ENCODE peak calls at places on chromosomes 4 and X, in seven cellular contexts. One of them, this sample, is unnamed.

GRCh38 chr4:187268940-187269339 is 545.3 kb upstream of the FAT1 start:
- DNase-seq in stomach: no peak
- DNase-seq in sigmoid colon: no peak
- DNase-seq in tibial nerve: no peak
- DNase-seq in transverse colon: no peak
- DNase-seq in A549: no peak
- DNase-seq in H1: no peak
- DNase-seq in this sample: no peak

GRCh38 chr4:69147334-69147733 is 51.1 kb downstream of the UGT2B7 start:
- DNase-seq in sigmoid colon: no peak
- DNase-seq in A549: no peak
- DNase-seq in H1: no peak
- DNase-seq in stomach: no peak
- DNase-seq in transverse colon: no peak
- DNase-seq in tibial nerve: no peak
- DNase-seq in this sample: no peak

GRCh38 chr4:108877821-108878220 is 115.0 kb upstream of the ETNPPL start:
- DNase-seq in H1: no peak
- DNase-seq in A549: no peak
- DNase-seq in tibial nerve: no peak
- DNase-seq in stomach: no peak
- DNase-seq in transverse colon: no peak
- DNase-seq in sigmoid colon: no peak
- DNase-seq in this sample: no peak

GRCh38 chr4:87366763-87367162 is 24.2 kb downstream of the HSD17B11 start:
- DNase-seq in A549: no peak
- DNase-seq in transverse colon: no peak
- DNase-seq in sigmoid colon: no peak
- DNase-seq in stomach: no peak
- DNase-seq in tibial nerve: no peak
- DNase-seq in H1: no peak
- DNase-seq in this sample: no peak

GRCh38 chrX:41935827-41936226 is 12.5 kb upstream of the CASK start:
- DNase-seq in A549: no peak
- DNase-seq in H1: no peak
- DNase-seq in tibial nerve: no peak
- DNase-seq in sigmoid colon: no peak
- DNase-seq in transverse colon: no peak
- DNase-seq in stomach: no peak
- DNase-seq in this sample: no peak

GRCh38 chr4:2353222-2354107 is 65.0 kb downstream of the ZFYVE28 start:
- DNase-seq in H1: no peak
- DNase-seq in tibial nerve: no peak
- DNase-seq in transverse colon: peak; percentile 6
- DNase-seq in stomach: no peak
- DNase-seq in A549: no peak
- DNase-seq in sigmoid colon: peak; percentile 54
- DNase-seq in this sample: no peak

GRCh38 chrX:23811135-23811781 is 28.3 kb downstream of the SAT1 start:
- DNase-seq in A549: no peak
- DNase-seq in stomach: no peak
- DNase-seq in tibial nerve: no peak
- DNase-seq in sigmoid colon: no peak
- DNase-seq in H1: no peak
- DNase-seq in transverse colon: no peak
- DNase-seq in this sample: no peak

GRCh38 chr4:173827707-173828106 is 297.7 kb upstream of the HAND2 start:
- DNase-seq in A549: no peak
- DNase-seq in H1: no peak
- DNase-seq in sigmoid colon: no peak
- DNase-seq in tibial nerve: no peak
- DNase-seq in stomach: no peak
- DNase-seq in transverse colon: no peak
- DNase-seq in this sample: no peak

GRCh38 chr4:169117591-169118081 is 107.6 kb upstream of the CBR4 start:
- DNase-seq in transverse colon: no peak
- DNase-seq in sigmoid colon: no peak
- DNase-seq in stomach: no peak
- DNase-seq in tibial nerve: no peak
- DNase-seq in A549: no peak
- DNase-seq in H1: no peak
- DNase-seq in this sample: no peak

GRCh38 chrX:55648434-55648833 is 25.2 kb downstream of the FOXR2 start:
- DNase-seq in H1: no peak
- DNase-seq in tibial nerve: no peak
- DNase-seq in sigmoid colon: no peak
- DNase-seq in transverse colon: no peak
- DNase-seq in A549: no peak
- DNase-seq in stomach: no peak
- DNase-seq in this sample: no peak

GRCh38 chr4:52546449-52546848 is 112.7 kb downstream of the USP46 start:
- DNase-seq in H1: no peak
- DNase-seq in tibial nerve: no peak
- DNase-seq in A549: no peak
- DNase-seq in transverse colon: no peak
- DNase-seq in stomach: no peak
- DNase-seq in sigmoid colon: no peak
- DNase-seq in this sample: peak; percentile 47

GRCh38 chr4:182175788-182176519 is 67.2 kb upstream of the TENM3 start:
- DNase-seq in transverse colon: no peak
- DNase-seq in H1: no peak
- DNase-seq in A549: peak; percentile 3
- DNase-seq in sigmoid colon: no peak
- DNase-seq in tibial nerve: no peak
- DNase-seq in stomach: no peak
- DNase-seq in this sample: no peak

GRCh38 chrX:72130762-72131231 is 918 bp downstream of the RTL5 start:
- DNase-seq in tibial nerve: no peak
- DNase-seq in transverse colon: no peak
- DNase-seq in A549: no peak
- DNase-seq in sigmoid colon: no peak
- DNase-seq in stomach: no peak
- DNase-seq in H1: no peak
- DNase-seq in this sample: no peak

GRCh38 chrX:106874075-106874474 is 29.1 kb downstream of the RIPPLY1 start:
- DNase-seq in transverse colon: no peak
- DNase-seq in sigmoid colon: no peak
- DNase-seq in A549: peak; percentile 10
- DNase-seq in H1: no peak
- DNase-seq in tibial nerve: no peak
- DNase-seq in stomach: no peak
- DNase-seq in this sample: no peak

GRCh38 chr4:38512840-38513239 is 151.2 kb upstream of the KLF3 start:
- DNase-seq in sigmoid colon: no peak
- DNase-seq in H1: no peak
- DNase-seq in transverse colon: no peak
- DNase-seq in tibial nerve: no peak
- DNase-seq in stomach: no peak
- DNase-seq in A549: no peak
- DNase-seq in this sample: no peak

GRCh38 chr4:165150545-165150944 is 37.9 kb upstream of the TMEM192 start:
- DNase-seq in sigmoid colon: no peak
- DNase-seq in tibial nerve: no peak
- DNase-seq in transverse colon: no peak
- DNase-seq in H1: no peak
- DNase-seq in A549: no peak
- DNase-seq in stomach: no peak
- DNase-seq in this sample: peak; percentile 26

GRCh38 chr4:67522851-67523671 is 22.2 kb downstream of the CENPC start:
- DNase-seq in transverse colon: no peak
- DNase-seq in sigmoid colon: no peak
- DNase-seq in H1: no peak
- DNase-seq in tibial nerve: no peak
- DNase-seq in stomach: no peak
- DNase-seq in A549: no peak
- DNase-seq in this sample: no peak

GRCh38 chrX:112841114-112841819 is 636 bp upstream of the AMOT start:
- DNase-seq in tibial nerve: peak; percentile 75
- DNase-seq in H1: peak; percentile 50
- DNase-seq in transverse colon: peak; percentile 88
- DNase-seq in stomach: peak; percentile 83
- DNase-seq in A549: peak; percentile 74
- DNase-seq in sigmoid colon: peak; percentile 93
- DNase-seq in this sample: peak; percentile 92

GRCh38 chr4:40626183-40626990 is 3.3 kb downstream of the RBM47 start:
- DNase-seq in A549: no peak
- DNase-seq in sigmoid colon: no peak
- DNase-seq in H1: no peak
- DNase-seq in stomach: no peak
- DNase-seq in tibial nerve: no peak
- DNase-seq in transverse colon: no peak
- DNase-seq in this sample: no peak

GRCh38 chr4:56187601-56188177 is 199.6 kb downstream of the AASDH start:
- DNase-seq in stomach: no peak
- DNase-seq in H1: no peak
- DNase-seq in tibial nerve: no peak
- DNase-seq in A549: no peak
- DNase-seq in sigmoid colon: no peak
- DNase-seq in transverse colon: no peak
- DNase-seq in this sample: no peak

GRCh38 chr4:20839957-20840356 is 139.7 kb downstream of the PACRGL start:
- DNase-seq in sigmoid colon: no peak
- DNase-seq in transverse colon: no peak
- DNase-seq in A549: no peak
- DNase-seq in tibial nerve: no peak
- DNase-seq in stomach: no peak
- DNase-seq in H1: no peak
- DNase-seq in this sample: no peak

GRCh38 chrX:23662187-23662586 is 5.1 kb upstream of the PRDX4 start:
- DNase-seq in transverse colon: no peak
- DNase-seq in H1: no peak
- DNase-seq in stomach: no peak
- DNase-seq in tibial nerve: no peak
- DNase-seq in A549: no peak
- DNase-seq in sigmoid colon: no peak
- DNase-seq in this sample: no peak

GRCh38 chrX:10615931-10616780 is 4.2 kb downstream of the MID1 start:
- DNase-seq in sigmoid colon: peak; percentile 72
- DNase-seq in H1: no peak
- DNase-seq in A549: no peak
- DNase-seq in stomach: peak; percentile 43
- DNase-seq in transverse colon: peak; percentile 46
- DNase-seq in tibial nerve: peak; percentile 47
- DNase-seq in this sample: no peak

GRCh38 chrX:1093112-1093511 is 119.3 kb downstream of the CRLF2 start:
- DNase-seq in A549: no peak
- DNase-seq in tibial nerve: no peak
- DNase-seq in H1: no peak
- DNase-seq in sigmoid colon: peak; percentile 19
- DNase-seq in transverse colon: no peak
- DNase-seq in stomach: no peak
- DNase-seq in this sample: no peak

GRCh38 chr4:83043801-83044407 is 8.9 kb downstream of the COPS4 start:
- DNase-seq in transverse colon: no peak
- DNase-seq in sigmoid colon: no peak
- DNase-seq in A549: no peak
- DNase-seq in H1: no peak
- DNase-seq in stomach: no peak
- DNase-seq in tibial nerve: no peak
- DNase-seq in this sample: no peak

GRCh38 chrX:152932144-152932543 is 34.3 kb downstream of the ZNF185 start:
- DNase-seq in transverse colon: no peak
- DNase-seq in stomach: no peak
- DNase-seq in sigmoid colon: peak; percentile 55
- DNase-seq in A549: no peak
- DNase-seq in tibial nerve: no peak
- DNase-seq in H1: no peak
- DNase-seq in this sample: no peak

GRCh38 chrX:11667286-11667685 is 1.6 kb upstream of the ARHGAP6 start:
- DNase-seq in A549: no peak
- DNase-seq in stomach: no peak
- DNase-seq in transverse colon: no peak
- DNase-seq in H1: no peak
- DNase-seq in sigmoid colon: no peak
- DNase-seq in tibial nerve: no peak
- DNase-seq in this sample: no peak

GRCh38 chr4:2934077-2934812 is 29.0 kb downstream of the NOP14 start:
- DNase-seq in stomach: peak; percentile 57
- DNase-seq in A549: peak; percentile 34
- DNase-seq in sigmoid colon: peak; percentile 91
- DNase-seq in H1: no peak
- DNase-seq in transverse colon: peak; percentile 69
- DNase-seq in tibial nerve: peak; percentile 62
- DNase-seq in this sample: peak; percentile 94

GRCh38 chrX:47181301-47181700 is 12.3 kb upstream of the UBA1 start:
- DNase-seq in H1: no peak
- DNase-seq in stomach: no peak
- DNase-seq in A549: no peak
- DNase-seq in tibial nerve: no peak
- DNase-seq in sigmoid colon: no peak
- DNase-seq in transverse colon: no peak
- DNase-seq in this sample: no peak

GRCh38 chr4:40193018-40193571 is 3.7 kb upstream of the RHOH start:
- DNase-seq in sigmoid colon: no peak
- DNase-seq in tibial nerve: no peak
- DNase-seq in transverse colon: peak; percentile 51
- DNase-seq in stomach: no peak
- DNase-seq in H1: no peak
- DNase-seq in A549: no peak
- DNase-seq in this sample: no peak

GRCh38 chr4:84965558-84966381 is 720 bp downstream of the WDFY3 start:
- DNase-seq in transverse colon: peak; percentile 34
- DNase-seq in A549: peak; percentile 27
- DNase-seq in tibial nerve: no peak
- DNase-seq in H1: no peak
- DNase-seq in stomach: peak; percentile 40
- DNase-seq in sigmoid colon: peak; percentile 67
- DNase-seq in this sample: no peak
- TF ChIP-seq EP300 in transverse colon: no peak
- TF ChIP-seq EP300 in A549: no peak
- TF ChIP-seq EP300 in tibial nerve: no peak
- TF ChIP-seq EP300 in H1: no peak
- TF ChIP-seq EP300 in stomach: no peak
- TF ChIP-seq EP300 in sigmoid colon: no peak
- TF ChIP-seq EP300 in this sample: no peak

GRCh38 chr4:47010347-47011188 is 17.2 kb upstream of the GABRA4 start:
- DNase-seq in tibial nerve: no peak
- DNase-seq in A549: no peak
- DNase-seq in H1: no peak
- DNase-seq in stomach: no peak
- DNase-seq in sigmoid colon: no peak
- DNase-seq in transverse colon: no peak
- DNase-seq in this sample: no peak
- TF ChIP-seq EP300 in tibial nerve: no peak
- TF ChIP-seq EP300 in A549: no peak
- TF ChIP-seq EP300 in H1: no peak
- TF ChIP-seq EP300 in stomach: no peak
- TF ChIP-seq EP300 in sigmoid colon: no peak
- TF ChIP-seq EP300 in transverse colon: no peak
- TF ChIP-seq EP300 in this sample: no peak

GRCh38 chr4:138910914-138911336 is 104.7 kb upstream of the NOCT start:
- DNase-seq in sigmoid colon: peak; percentile 81
- DNase-seq in stomach: peak; percentile 72
- DNase-seq in A549: peak; percentile 57
- DNase-seq in transverse colon: peak; percentile 75
- DNase-seq in H1: peak; percentile 5
- DNase-seq in tibial nerve: peak; percentile 55
- DNase-seq in this sample: no peak
- TF ChIP-seq EP300 in sigmoid colon: peak; percentile 73
- TF ChIP-seq EP300 in stomach: peak; percentile 16
- TF ChIP-seq EP300 in A549: no peak
- TF ChIP-seq EP300 in transverse colon: peak; percentile 74
- TF ChIP-seq EP300 in H1: no peak
- TF ChIP-seq EP300 in tibial nerve: peak; percentile 66
- TF ChIP-seq EP300 in this sample: peak; percentile 44

GRCh38 chr4:8516996-8517550 is 63.1 kb upstream of the GPR78 start:
- DNase-seq in tibial nerve: no peak
- DNase-seq in stomach: no peak
- DNase-seq in H1: no peak
- DNase-seq in sigmoid colon: no peak
- DNase-seq in transverse colon: no peak
- DNase-seq in A549: no peak
- DNase-seq in this sample: no peak
- TF ChIP-seq EP300 in tibial nerve: no peak
- TF ChIP-seq EP300 in stomach: no peak
- TF ChIP-seq EP300 in H1: no peak
- TF ChIP-seq EP300 in sigmoid colon: no peak
- TF ChIP-seq EP300 in transverse colon: no peak
- TF ChIP-seq EP300 in A549: no peak
- TF ChIP-seq EP300 in this sample: no peak